ENCODE peak calls at places on chromosome 19, in five cellular contexts. V is SK-N-SH, I is H1, K is K562, S is HCT116. G is an unnamed sample.

GRCh38 chr19:53865918-53866696 is 1.6 kb upstream of the MYADM start:
- DNase-seq in V (peak; percentile 87), I (no peak), K (peak; percentile 46), S (peak; percentile 60), G (peak; percentile 55)

GRCh38 chr19:54106716-54107115 is 4.1 kb downstream of the NDUFA3 start:
- DNase-seq in V (no peak), I (no peak), K (peak; percentile 4), S (no peak), G (no peak)

GRCh38 chr19:45908956-45909355 is 5.6 kb downstream of the NANOS2 start:
- DNase-seq in V (no peak), I (no peak), K (no peak), S (no peak), G (no peak)

GRCh38 chr19:42097461-42097860 is 21.5 kb downstream of the ZNF574 start:
- DNase-seq in V (no peak), I (no peak), K (no peak), S (no peak), G (no peak)

GRCh38 chr19:55638864-55639359 is 1.9 kb upstream of the ZNF580 start:
- DNase-seq in V (peak; percentile 52), I (no peak), K (no peak), S (no peak), G (peak; percentile 68)

GRCh38 chr19:18399008-18399407 is 1.6 kb upstream of the LRRC25 start:
- DNase-seq in V (no peak), I (no peak), K (no peak), S (no peak), G (no peak)

GRCh38 chr19:5128251-5128931 is 159.5 kb downstream of the KDM4B start:
- DNase-seq in V (peak; percentile 78), I (no peak), K (peak; percentile 94), S (no peak), G (no peak)

GRCh38 chr19:40398417-40399056 is 8.6 kb upstream of the HIPK4 start:
- DNase-seq in V (peak; percentile 78), I (no peak), K (peak; percentile 94), S (no peak), G (no peak)

GRCh38 chr19:39265321-39265916 is 2.8 kb upstream of the IFNL2 start:
- DNase-seq in V (no peak), I (no peak), K (no peak), S (no peak), G (no peak)

GRCh38 chr19:1847684-1848398 is 442 bp downstream of the REXO1 start:
- DNase-seq in V (peak; percentile 73), I (no peak), K (peak; percentile 62), S (no peak), G (no peak)

GRCh38 chr19:8635422-8635821 is 5.0 kb downstream of the NFILZ start:
- DNase-seq in V (no peak), I (no peak), K (no peak), S (no peak), G (no peak)

GRCh38 chr19:17718467-17718987 is 753 bp upstream of the MAP1S start:
- DNase-seq in V (no peak), I (no peak), K (no peak), S (no peak), G (no peak)

GRCh38 chr19:47499863-47500830 is 14.7 kb downstream of the NAPA start:
- DNase-seq in V (no peak), I (no peak), K (no peak), S (no peak), G (peak; percentile 61)

GRCh38 chr19:33231511-33231910 is 5.9 kb upstream of the SLC7A10 start:
- DNase-seq in V (no peak), I (no peak), K (no peak), S (no peak), G (no peak)

GRCh38 chr19:24004166-24004565 is 82.8 kb upstream of the ZNF254 start:
- DNase-seq in V (no peak), I (no peak), K (no peak), S (no peak), G (no peak)

GRCh38 chr19:46412034-46412982 is 1.1 kb downstream of the CCDC8 start:
- DNase-seq in V (no peak), I (no peak), K (peak; percentile 37), S (no peak), G (no peak)

GRCh38 chr19:54517483-54517882 is 14.9 kb downstream of the LAIR2 start:
- DNase-seq in V (no peak), I (no peak), K (peak; percentile 80), S (no peak), G (peak; percentile 56)

GRCh38 chr19:40798223-40798996 is 581 bp upstream of the EGLN2 start:
- DNase-seq in V (peak; percentile 77), I (peak; percentile 100), K (peak; percentile 76), S (peak; percentile 99), G (peak; percentile 99)

GRCh38 chr19:45767410-45767880 is 1.6 kb downstream of the SIX5 start:
- DNase-seq in V (no peak), I (no peak), K (peak; percentile 64), S (no peak), G (peak; percentile 87)

GRCh38 chr19:31960474-31960873 is 384.9 kb upstream of the ZNF507 start:
- DNase-seq in V (no peak), I (no peak), K (no peak), S (no peak), G (no peak)

GRCh38 chr19:39814595-39814994 is 19.4 kb downstream of the DYRK1B start:
- DNase-seq in V (no peak), I (no peak), K (no peak), S (no peak), G (no peak)

GRCh38 chr19:17002455-17002854 is 24.2 kb downstream of the CPAMD8 start:
- DNase-seq in V (no peak), I (no peak), K (no peak), S (no peak), G (no peak)

GRCh38 chr19:29537181-29537580 is 11.4 kb downstream of the VSTM2B start:
- DNase-seq in V (no peak), I (no peak), K (no peak), S (no peak), G (no peak)

GRCh38 chr19:37999309-38000213 is 92.6 kb downstream of the SIPA1L3 start:
- DNase-seq in V (no peak), I (no peak), K (no peak), S (peak; percentile 88), G (no peak)

GRCh38 chr19:57276430-57276829 is 3.9 kb upstream of the ZNF460 start:
- DNase-seq in V (no peak), I (no peak), K (no peak), S (no peak), G (no peak)

GRCh38 chr19:2338751-2339643 is 10.5 kb downstream of the SPPL2B start:
- DNase-seq in V (no peak), I (no peak), K (no peak), S (no peak), G (no peak)

GRCh38 chr19:722553-723101 is 13.9 kb downstream of the PALM start:
- DNase-seq in V (no peak), I (no peak), K (no peak), S (no peak), G (no peak)
- TF ChIP-seq JUND in V (no peak), I (no peak), K (no peak), S (no peak), G (no peak)

DNA sequence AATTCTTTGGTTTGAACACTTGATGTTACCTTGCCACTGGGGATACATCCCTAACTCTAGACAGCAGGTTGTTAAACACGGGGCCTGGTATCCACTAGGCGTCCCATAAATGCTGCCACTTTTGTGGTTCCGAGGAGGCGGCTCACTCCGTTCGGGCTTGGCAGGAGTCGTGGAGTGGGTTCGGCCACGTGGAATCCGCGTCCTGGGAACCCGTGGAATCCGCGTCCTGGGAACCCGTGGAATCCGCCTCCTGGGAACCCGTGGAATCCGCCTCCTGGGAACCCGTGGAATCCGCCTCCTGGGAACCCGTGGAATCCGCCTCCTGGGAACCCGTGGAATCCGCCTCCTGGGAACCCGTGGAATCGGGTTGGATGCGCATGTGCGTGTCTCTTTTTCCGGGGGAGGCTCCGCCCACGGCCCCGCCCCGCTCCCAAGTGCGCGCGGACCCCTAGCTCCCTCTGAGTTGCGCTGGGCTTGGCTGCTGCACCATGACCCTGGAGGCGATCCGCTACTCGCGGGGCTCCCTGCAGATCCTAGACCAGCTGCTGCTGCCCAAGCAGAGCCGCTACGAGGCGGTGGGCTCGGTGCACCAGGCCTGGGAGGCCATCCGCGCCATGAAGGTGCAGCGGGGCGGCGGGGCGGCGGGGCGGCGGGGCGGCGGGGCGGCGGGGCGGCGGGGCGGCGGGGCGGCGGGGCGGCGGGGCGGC is at the start of gene MRI1:
- DNase-seq in V (peak; percentile 97), I (no peak), K (peak; percentile 92), S (no peak), G (peak; percentile 83)
- TF ChIP-seq JUND in V (no peak), I (no peak), K (no peak), S (no peak), G (no peak)

GRCh38 chr19:34851277-34851804 is 75.4 kb upstream of the ZNF30 start:
- DNase-seq in V (no peak), I (no peak), K (no peak), S (peak; percentile 18), G (peak; percentile 19)
- TF ChIP-seq JUND in V (no peak), I (no peak), K (no peak), S (no peak), G (no peak)

DNA sequence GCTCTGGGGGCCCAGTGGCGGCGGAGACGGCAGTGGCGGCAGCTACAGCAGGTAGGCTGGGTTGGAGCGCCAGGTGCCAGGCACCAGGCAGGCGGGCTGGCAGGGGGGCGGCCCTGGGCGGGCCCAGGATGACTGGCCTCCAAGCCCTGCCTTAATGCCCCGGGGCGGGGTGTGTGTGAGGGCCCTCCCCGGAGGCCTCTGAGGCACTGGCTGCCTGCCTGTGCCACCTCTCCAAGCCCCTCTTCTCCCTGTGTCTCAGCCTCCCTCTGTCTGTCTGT is at the start of gene KLK11:
- DNase-seq in V (no peak), I (no peak), K (no peak), S (no peak), G (no peak)
- TF ChIP-seq JUND in V (no peak), I (no peak), K (no peak), S (no peak), G (no peak)

GRCh38 chr19:34480971-34481821 is at the start of gene WTIP:
- DNase-seq in V (peak; percentile 78), I (no peak), K (no peak), S (peak; percentile 18), G (peak; percentile 73)
- TF ChIP-seq JUND in V (no peak), I (no peak), K (no peak), S (no peak), G (no peak)

G was measured in T47D.